ENCODE peak calls at places on chromosomes 13 and 19, in six cellular contexts. W, Y, Z, I, O and S are unnamed samples.

GRCh38 chr19:17777840-17778620 is 16.9 kb upstream of the B3GNT3 start:
- DNase-seq in W (no peak), Z (peak; percentile 84), I (peak; percentile 80), O (no peak), Y (no peak), S (peak; percentile 81)

GRCh38 chr19:49390978-49391304 is 2.9 kb downstream of the KASH5 start:
- DNase-seq in O (no peak), W (no peak), I (no peak), Z (no peak), Y (no peak), S (no peak)

GRCh38 chr13:113616991-113617749 is 32.6 kb downstream of the TFDP1 start:
- DNase-seq in O (no peak), I (no peak), Z (peak; percentile 74), Y (no peak), W (no peak), S (no peak)

GRCh38 chr19:50858896-50859295 is 4.2 kb downstream of the KLK3 start:
- DNase-seq in I (peak; percentile 58), W (no peak), Y (no peak), O (no peak), Z (no peak), S (no peak)

GRCh38 chr13:31913459-31913858 is 118.1 kb upstream of the FRY start:
- DNase-seq in Y (no peak), O (no peak), W (no peak), I (no peak), Z (no peak), S (no peak)

GRCh38 chr19:3451451-3451866 is 28.9 kb downstream of the SMIM24 start:
- DNase-seq in I (no peak), W (peak; percentile 77), Z (no peak), O (no peak), Y (no peak), S (no peak)

GRCh38 chr13:53092931-53093330 is 64.3 kb downstream of the OLFM4 start:
- DNase-seq in Y (no peak), I (no peak), Z (no peak), O (no peak), W (no peak), S (no peak)

GRCh38 chr13:109773276-109773675 is 13.1 kb downstream of the IRS2 start:
- DNase-seq in Z (no peak), W (no peak), I (no peak), Y (no peak), O (no peak), S (no peak)

GRCh38 chr19:58328999-58329398 is 2.2 kb downstream of the ZSCAN22 start:
- DNase-seq in Y (no peak), O (no peak), W (no peak), Z (no peak), I (no peak), S (no peak)

GRCh38 chr13:98889419-98890079 is 88.3 kb downstream of the DOCK9 start:
- DNase-seq in W (no peak), I (no peak), O (no peak), Z (no peak), Y (no peak), S (no peak)

GRCh38 chr13:110283661-110284516 is 23.1 kb downstream of the COL4A1 start:
- DNase-seq in W (no peak), Y (no peak), Z (no peak), I (no peak), O (no peak), S (no peak)

GRCh38 chr13:109730832-109731335 is 55.5 kb downstream of the IRS2 start:
- DNase-seq in I (no peak), O (no peak), Z (no peak), Y (no peak), W (no peak), S (no peak)

GRCh38 chr13:25330541-25330940 is 29.1 kb downstream of the NUP58 start:
- DNase-seq in I (no peak), O (no peak), W (no peak), Y (no peak), Z (no peak), S (no peak)

GRCh38 chr13:36601186-36601585 is 72.6 kb upstream of the SERTM1 start:
- DNase-seq in Y (no peak), Z (no peak), I (no peak), O (no peak), W (peak; percentile 30), S (no peak)

GRCh38 chr13:68261105-68261504 is 1031.0 kb upstream of the PCDH9 start:
- DNase-seq in O (no peak), W (no peak), Z (no peak), Y (no peak), I (no peak), S (no peak)

GRCh38 chr13:97492257-97492656 is 58.3 kb downstream of the RAP2A start:
- DNase-seq in O (no peak), W (no peak), Z (no peak), Y (no peak), I (no peak), S (no peak)

GRCh38 chr13:49225358-49226042 is 5.4 kb downstream of the MLNR start:
- DNase-seq in W (no peak), O (no peak), I (no peak), Y (no peak), Z (no peak), S (no peak)

GRCh38 chr19:33152178-33152577 is 20.3 kb downstream of the WDR88 start:
- DNase-seq in O (no peak), W (no peak), Y (no peak), I (no peak), Z (no peak), S (no peak)

GRCh38 chr13:110126391-110126961 is 180.5 kb downstream of the COL4A1 start:
- DNase-seq in Y (no peak), W (no peak), Z (peak; percentile 62), I (no peak), O (no peak), S (peak; percentile 87)

GRCh38 chr19:46585539-46585938 is 15.6 kb upstream of the CALM3 start:
- DNase-seq in Y (no peak), Z (no peak), I (no peak), W (no peak), O (no peak), S (no peak)

GRCh38 chr19:18419699-18420460 is 682 bp downstream of the SSBP4 start:
- DNase-seq in Z (peak; percentile 84), O (no peak), W (no peak), Y (no peak), I (peak; percentile 65), S (peak; percentile 82)

GRCh38 chr13:54637377-54637776 is 1608.8 kb downstream of the OLFM4 start:
- DNase-seq in I (no peak), O (no peak), Z (no peak), W (peak; percentile 75), Y (no peak), S (no peak)

GRCh38 chr19:3062165-3063105 is at the start of gene TLE5:
- DNase-seq in W (peak; percentile 35), Y (peak; percentile 76), O (no peak), Z (peak; percentile 90), I (peak; percentile 80), S (peak; percentile 91)

GRCh38 chr19:46932346-46932745 is 71.5 kb downstream of the ARHGAP35 start:
- DNase-seq in I (no peak), O (no peak), Y (no peak), W (no peak), Z (no peak), S (no peak)

GRCh38 chr19:48644839-48645651 is 942 bp downstream of the CA11 start:
- DNase-seq in Y (peak; percentile 81), W (peak; percentile 53), O (no peak), Z (peak; percentile 89), I (peak; percentile 78), S (peak; percentile 79)

GRCh38 chr13:96650301-96650886 is 343.9 kb downstream of the OXGR1 start:
- DNase-seq in I (no peak), O (no peak), W (peak; percentile 7), Y (no peak), Z (no peak), S (no peak)

GRCh38 chr19:677201-677600 is 1.0 kb downstream of the FSTL3 start:
- DNase-seq in Y (no peak), I (peak; percentile 63), Z (peak; percentile 94), W (peak; percentile 71), O (peak; percentile 72), S (peak; percentile 92)

GRCh38 chr19:19591133-19591825 is 27.2 kb downstream of the PBX4 start:
- DNase-seq in Y (peak; percentile 51), Z (no peak), I (peak; percentile 35), W (peak; percentile 69), O (no peak), S (no peak)

GRCh38 chr13:48828962-48829405 is 146.7 kb upstream of the FNDC3A start:
- DNase-seq in O (no peak), I (no peak), Y (no peak), Z (no peak), W (peak; percentile 2), S (no peak)

GRCh38 chr19:41588497-41589209 is 12.7 kb downstream of the CEACAM21 start:
- DNase-seq in I (no peak), W (peak; percentile 36), Y (no peak), Z (no peak), O (no peak), S (peak; percentile 48)

GRCh38 chr13:32323912-32324311 is 8.6 kb downstream of the BRCA2 start:
- DNase-seq in Y (no peak), W (no peak), I (no peak), Z (no peak), O (no peak), S (no peak)

GRCh38 chr13:43306364-43306763 is 283.0 kb downstream of the DNAJC15 start:
- DNase-seq in Z (no peak), O (no peak), W (no peak), Y (no peak), I (no peak), S (no peak)
- H3K27ac ChIP-seq in Z (no peak overlapping the region), O (no peak overlapping the region), W (no peak overlapping the region), Y (no peak overlapping the region), I (peak overlapping the region; percentile 44), S (no peak overlapping the region)

GRCh38 chr19:6588508-6589345 is 2.2 kb downstream of the CD70 start:
- DNase-seq in Y (no peak), O (no peak), Z (no peak), W (no peak), I (no peak), S (no peak)

GRCh38 chr19:6590458-6591319 is at the start of gene CD70:
- DNase-seq in Y (peak; percentile 41), Z (peak; percentile 78), I (peak; percentile 29), O (no peak), W (no peak), S (no peak)

GRCh38 chr19:6589711-6590457 is 1.1 kb downstream of the CD70 start:
- DNase-seq in Y (no peak), O (no peak), Z (no peak), I (no peak), W (no peak), S (no peak)

GRCh38 chr19:6587998-6588507 is 2.9 kb downstream of the CD70 start:
- DNase-seq in Y (no peak), W (no peak), O (no peak), I (no peak), Z (no peak), S (no peak)

GRCh38 chr19:6593651-6594416 is 2.9 kb upstream of the CD70 start:
- DNase-seq in Z (no peak), W (no peak), Y (no peak), O (no peak), I (no peak), S (no peak)
- H3K4me1 ChIP-seq in Z (no peaks in the 10 kb centered on the region), W (no peaks in the 10 kb centered on the region), Y (peaks cover 31% of the 10 kb centered on the region), O (no peaks in the 10 kb centered on the region), I (peaks cover 17% of the 10 kb centered on the region), S (no peaks in the 10 kb centered on the region)

GRCh38 chr19:9189538-9189937 is 10.8 kb downstream of the OR7D2 start:
- DNase-seq in O (no peak), Z (no peak), W (no peak), Y (no peak), I (no peak), S (no peak)
- H3K9me3 ChIP-seq in O (no peaks in the 10 kb centered on the region), Z (no peaks in the 10 kb centered on the region), W (peaks cover 12% of the 10 kb centered on the region), Y (peaks cover 11% of the 10 kb centered on the region), I (no peaks in the 10 kb centered on the region), S (no peaks in the 10 kb centered on the region)

GRCh38 chr19:7657047-7657779 is 11.6 kb upstream of the RETN start:
- DNase-seq in O (no peak), Y (no peak), I (no peak), Z (no peak), W (peak; percentile 35), S (no peak)
- H3K27ac ChIP-seq in O (no peak overlapping the region), Y (no peak overlapping the region), I (no peak overlapping the region), Z (no peak overlapping the region), W (no peak overlapping the region), S (no peak overlapping the region)